ENCODE peak calls at places on chromosome 1, in six cellular contexts. M, Q, N, F, V and R are unnamed samples.

GRCh38 chr1:236534164-236534651 is 10.4 kb downstream of the LGALS8 start:
- DNase-seq in M (no peak), Q (no peak), N (no peak), F (no peak), V (no peak), R (no peak)

GRCh38 chr1:41741244-41741643 is 177.5 kb downstream of the HIVEP3 start:
- DNase-seq in M (no peak), Q (no peak), N (peak), F (no peak), V (no peak), R (no peak)

GRCh38 chr1:9900142-9901043 is 9.7 kb downstream of the CTNNBIP1 start:
- DNase-seq in M (no peak), Q (no peak), N (no peak), F (peak), V (no peak), R (no peak)

GRCh38 chr1:151693057-151693651 is 23.4 kb downstream of the CELF3 start:
- DNase-seq in M (peak), Q (peak), N (no peak), F (peak), V (no peak), R (no peak)

GRCh38 chr1:24155011-24155782 is 12.3 kb upstream of the IL22RA1 start:
- DNase-seq in M (no peak), Q (no peak), N (no peak), F (peak), V (no peak), R (peak)

GRCh38 chr1:41615316-41615715 is 130.8 kb upstream of the EDN2 start:
- DNase-seq in M (no peak), Q (no peak), N (no peak), F (no peak), V (no peak), R (no peak)

GRCh38 chr1:166378805-166379204 is 212.0 kb upstream of the FAM78B start:
- DNase-seq in M (no peak), Q (no peak), N (no peak), F (no peak), V (no peak), R (no peak)

GRCh38 chr1:100921110-100921706 is 25.3 kb downstream of the SLC30A7 start:
- DNase-seq in M (peak), Q (peak), N (peak), F (peak), V (no peak), R (no peak)

GRCh38 chr1:168319691-168320090 is 39.0 kb downstream of the TBX19 start:
- DNase-seq in M (no peak), Q (no peak), N (peak), F (no peak), V (no peak), R (peak)

GRCh38 chr1:202085682-202086373 is 36.9 kb upstream of the GPR37L1 start:
- DNase-seq in M (no peak), Q (no peak), N (no peak), F (peak), V (no peak), R (peak)

GRCh38 chr1:112700290-112701226 is 6.4 kb downstream of the RHOC start:
- DNase-seq in M (peak), Q (peak), N (peak), F (peak), V (peak), R (peak)

GRCh38 chr1:112727716-112728115 is 12.6 kb upstream of the PPM1J start:
- DNase-seq in M (no peak), Q (no peak), N (no peak), F (no peak), V (no peak), R (no peak)

GRCh38 chr1:65395887-65396612 is 24.4 kb upstream of the LEPR start:
- DNase-seq in M (no peak), Q (no peak), N (no peak), F (no peak), V (no peak), R (no peak)

GRCh38 chr1:145758575-145758974 is 39.3 kb downstream of the CD160 start:
- DNase-seq in M (no peak), Q (no peak), N (no peak), F (no peak), V (no peak), R (no peak)

GRCh38 chr1:12124693-12125421 is 41.9 kb upstream of the TNFRSF1B start:
- DNase-seq in M (no peak), Q (peak), N (peak), F (peak), V (peak), R (peak)

GRCh38 chr1:32303997-32304622 is 12.2 kb downstream of the HDAC1 start:
- DNase-seq in M (no peak), Q (no peak), N (no peak), F (no peak), V (no peak), R (no peak)

GRCh38 chr1:220153147-220153546 is 59.2 kb downstream of the IARS2 start:
- DNase-seq in M (no peak), Q (no peak), N (no peak), F (no peak), V (no peak), R (no peak)

GRCh38 chr1:61270761-61271411 is 188.5 kb downstream of the NFIA start:
- DNase-seq in M (no peak), Q (no peak), N (no peak), F (no peak), V (no peak), R (no peak)

GRCh38 chr1:66556161-66556611 is 22.2 kb downstream of the SGIP1 start:
- DNase-seq in M (no peak), Q (peak), N (no peak), F (no peak), V (no peak), R (no peak)

GRCh38 chr1:228197555-228198147 is 10.2 kb upstream of the OBSCN start:
- DNase-seq in M (no peak), Q (no peak), N (no peak), F (no peak), V (no peak), R (no peak)

GRCh38 chr1:51792864-51793263 is 85.7 kb downstream of the NRDC start:
- DNase-seq in M (no peak), Q (no peak), N (no peak), F (no peak), V (no peak), R (no peak)

GRCh38 chr1:64703600-64703999 is 41.3 kb upstream of the RAVER2 start:
- DNase-seq in M (no peak), Q (no peak), N (no peak), F (no peak), V (no peak), R (no peak)

GRCh38 chr1:223844962-223845809 is 561 bp downstream of the TP53BP2 start:
- DNase-seq in M (no peak), Q (peak), N (peak), F (peak), V (peak), R (no peak)

GRCh38 chr1:212976586-212976985 is 26.2 kb downstream of the VASH2 start:
- DNase-seq in M (no peak), Q (no peak), N (no peak), F (no peak), V (no peak), R (no peak)